ENCODE peak calls at places on chromosomes 11 and 22, in eight cellular contexts. N is A549, A is upper lobe of right lung, H is IMR-90, I is PC-3, E is esophagus squamous epithelium, Y is mammary epithelial cell, P is GM13977. U is an unnamed sample.
A peak's percentile ranks its signal among the peaks of the same experiment; 100 is the strongest.

GRCh38 chr11:112227002-112227401 is 774 bp downstream of the PTS start:
- DNase-seq in N (peak; percentile 13), A (no peak), H (peak; percentile 48), I (no peak), E (no peak), Y (peak; percentile 37), P (no peak), U (no peak)

GRCh38 chr11:59918987-59919589 is 19.1 kb upstream of the OOSP1 start:
- DNase-seq in N (peak; percentile 40), A (no peak), H (peak; percentile 7), I (peak; percentile 91), E (no peak), Y (peak; percentile 68), P (peak; percentile 36), U (peak; percentile 26)

GRCh38 chr11:129698212-129698611 is 117.4 kb upstream of the TMEM45B start:
- DNase-seq in N (no peak), A (peak; percentile 39), H (no peak), I (no peak), E (no peak), Y (no peak), P (peak; percentile 3), U (no peak)

GRCh38 chr22:46541536-46541935 is 4.1 kb upstream of the CELSR1 start:
- DNase-seq in N (no peak), A (no peak), H (no peak), I (no peak), E (no peak), Y (no peak), P (no peak), U (no peak)

GRCh38 chr11:47847892-47848635 is at the start of gene NUP160:
- DNase-seq in N (peak; percentile 73), A (peak; percentile 95), H (peak; percentile 29), I (peak; percentile 61), E (peak; percentile 34), Y (peak; percentile 69), P (peak; percentile 87), U (peak; percentile 91)

GRCh38 chr11:103349595-103349994 is 240.4 kb downstream of the DYNC2H1 start:
- DNase-seq in N (no peak), A (no peak), H (no peak), I (no peak), E (no peak), Y (no peak), P (no peak), U (no peak)

GRCh38 chr22:31085493-31085824 is 4.3 kb downstream of the SMTN start:
- DNase-seq in N (no peak), A (no peak), H (no peak), I (no peak), E (no peak), Y (peak; percentile 62), P (no peak), U (no peak)

GRCh38 chr11:34921156-34921555 is 4.7 kb downstream of the PDHX start:
- DNase-seq in N (no peak), A (no peak), H (no peak), I (no peak), E (no peak), Y (no peak), P (no peak), U (no peak)

GRCh38 chr11:126084608-126084912 is 21.9 kb upstream of the CDON start:
- DNase-seq in N (no peak), A (no peak), H (no peak), I (no peak), E (no peak), Y (no peak), P (no peak), U (no peak)

DNA sequence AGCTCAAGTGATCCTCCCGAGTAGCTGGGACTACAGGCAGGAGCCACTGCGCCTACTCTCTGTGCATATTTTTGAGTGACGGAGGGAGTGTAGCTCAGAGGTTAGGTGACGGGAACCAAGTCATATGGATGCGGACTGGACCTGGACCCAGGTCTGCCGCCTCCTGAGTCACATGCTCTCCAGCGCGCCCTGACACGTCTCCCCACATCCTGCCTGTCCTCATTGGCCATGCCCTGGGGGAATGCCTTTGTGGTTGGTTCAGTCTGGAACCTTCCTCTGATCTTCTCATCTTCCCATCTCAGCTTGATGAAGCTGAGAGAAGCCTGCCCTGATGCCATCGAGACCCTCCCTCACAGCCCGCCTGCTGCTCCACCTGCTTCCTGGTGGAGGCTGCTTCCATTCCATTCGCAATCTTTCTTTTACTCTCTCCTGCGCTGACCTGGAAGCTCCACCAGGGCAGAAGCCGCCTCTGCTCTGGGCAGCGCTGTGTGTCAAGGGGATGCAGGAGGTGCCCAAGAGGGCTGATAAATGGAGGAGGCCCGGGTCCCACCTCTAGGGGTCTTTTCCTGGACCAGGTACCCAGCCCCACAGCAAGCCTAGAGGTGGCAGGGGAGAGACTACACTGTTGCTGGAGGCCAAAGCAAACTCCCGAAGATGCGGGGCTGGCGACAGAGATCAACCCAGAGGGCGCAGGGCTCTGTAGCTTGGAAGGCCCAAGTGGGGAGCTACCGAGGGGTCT is 13.9 kb upstream of the BAIAP2L2 start:
- DNase-seq in N (no peak), A (no peak), H (no peak), I (no peak), E (no peak), Y (peak; percentile 93), P (no peak), U (no peak)
- TF ChIP-seq CTCF in N (no peak), A (no peak), H (no peak), I (no peak), E (no peak), Y (peak; percentile 31), P (no peak), U (peak; percentile 22)

GRCh38 chr22:22800716-22801115 is 86.9 kb upstream of the IGLL5 start:
- DNase-seq in N (no peak), A (no peak), H (peak; percentile 4), I (no peak), E (no peak), Y (no peak), P (no peak), U (no peak)

GRCh38 chr22:22799561-22799960 is 88.1 kb upstream of the IGLL5 start:
- DNase-seq in N (no peak), A (no peak), H (no peak), I (no peak), E (no peak), Y (no peak), P (no peak), U (no peak)

GRCh38 chr22:22803285-22803853 is 84.2 kb upstream of the IGLL5 start:
- DNase-seq in N (no peak), A (no peak), H (no peak), I (no peak), E (no peak), Y (no peak), P (no peak), U (no peak)

GRCh38 chr22:22798716-22799115 is 88.9 kb upstream of the IGLL5 start:
- DNase-seq in N (no peak), A (no peak), H (no peak), I (no peak), E (no peak), Y (no peak), P (no peak), U (no peak)

DNA sequence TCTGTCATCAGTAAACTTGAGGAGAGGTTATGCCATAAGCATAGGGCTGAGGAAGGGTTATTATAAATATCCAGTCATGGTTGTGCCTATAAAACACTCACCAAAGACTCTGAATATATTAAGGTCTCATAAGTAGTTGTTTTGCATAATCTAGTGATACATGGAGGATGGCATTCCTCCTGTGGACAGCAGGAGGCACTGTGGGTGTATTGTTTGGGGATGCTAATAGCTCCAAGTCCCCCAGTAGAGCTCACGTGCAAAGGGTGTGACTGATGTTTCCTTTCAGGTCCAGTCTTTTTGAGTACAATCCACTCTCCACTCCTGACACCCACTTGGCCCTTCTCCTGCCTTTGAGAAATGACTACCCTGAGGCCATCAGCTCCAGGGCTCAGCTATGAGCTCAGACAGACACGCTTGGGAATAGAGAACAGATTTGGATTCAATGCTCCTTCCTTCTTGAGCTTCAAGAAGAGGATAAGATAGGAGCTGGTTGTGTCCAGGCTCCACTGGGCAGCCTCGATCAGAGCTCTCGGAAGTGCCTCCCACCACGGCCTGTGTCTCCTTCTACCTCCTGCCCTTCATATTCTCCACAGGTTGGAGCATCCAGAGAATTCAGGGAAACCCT is 85.2 kb upstream of the IGLL5 start:
- DNase-seq in N (peak; percentile 14), A (no peak), H (no peak), I (no peak), E (no peak), Y (no peak), P (peak; percentile 40), U (no peak)
- TF ChIP-seq CTCF in N (no peak), A (peak; percentile 22), H (peak; percentile 13), I (peak; percentile 39), E (no peak), Y (peak; percentile 10), P (no peak), U (peak; percentile 44)

DNA sequence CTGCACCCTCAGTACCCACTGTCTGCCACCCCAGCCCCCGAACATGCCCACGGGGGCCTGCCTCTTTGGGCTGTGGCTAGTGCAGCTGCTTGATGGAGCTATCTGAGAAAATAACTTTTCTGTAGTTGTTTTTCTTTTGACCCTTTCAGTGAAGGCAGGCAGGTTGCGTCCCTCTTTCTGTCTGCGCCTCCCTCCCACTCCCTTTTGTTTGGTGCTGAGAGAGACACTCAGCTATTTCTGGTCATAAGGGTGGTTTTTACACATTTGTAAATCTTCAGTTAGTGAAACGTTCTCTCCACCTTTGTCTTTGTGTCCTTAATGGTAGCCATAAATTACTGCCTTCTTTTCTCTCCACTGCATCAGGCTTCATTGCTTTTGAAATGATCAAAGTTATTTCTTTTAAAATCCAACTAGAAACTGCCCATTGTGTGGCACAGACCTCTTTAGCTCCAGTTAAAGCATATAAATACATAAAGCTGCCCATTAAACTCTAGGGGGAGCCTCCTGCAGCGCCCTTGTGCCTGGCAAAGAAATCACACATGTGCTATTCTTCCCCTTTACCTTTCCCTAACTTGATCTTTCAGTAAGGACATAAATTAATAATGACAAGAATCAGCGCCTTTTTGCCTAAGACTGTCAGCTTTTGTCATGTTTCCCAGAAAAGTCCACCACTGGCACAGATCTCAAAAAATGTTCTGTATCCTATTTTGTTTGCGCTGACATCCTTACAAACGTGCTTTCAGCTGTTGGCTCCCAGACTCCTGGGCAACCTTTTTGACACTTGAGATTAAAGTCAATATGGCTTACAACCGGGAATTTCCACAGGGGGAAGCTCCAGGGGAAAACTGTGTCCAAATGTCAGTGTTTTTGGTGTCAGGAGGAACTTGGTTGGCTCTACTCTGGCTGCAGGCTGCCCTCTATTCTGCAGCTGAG is 1.7 kb upstream of the SCUBE2 start:
- DNase-seq in N (peak; percentile 18), A (no peak), H (no peak), I (peak; percentile 16), E (no peak), Y (no peak), P (peak; percentile 34), U (no peak)
- TF ChIP-seq CTCF in N (peak; percentile 46), A (peak; percentile 30), H (peak; percentile 31), I (peak; percentile 47), E (no peak), Y (peak; percentile 28), P (peak; percentile 3), U (no peak)

DNA sequence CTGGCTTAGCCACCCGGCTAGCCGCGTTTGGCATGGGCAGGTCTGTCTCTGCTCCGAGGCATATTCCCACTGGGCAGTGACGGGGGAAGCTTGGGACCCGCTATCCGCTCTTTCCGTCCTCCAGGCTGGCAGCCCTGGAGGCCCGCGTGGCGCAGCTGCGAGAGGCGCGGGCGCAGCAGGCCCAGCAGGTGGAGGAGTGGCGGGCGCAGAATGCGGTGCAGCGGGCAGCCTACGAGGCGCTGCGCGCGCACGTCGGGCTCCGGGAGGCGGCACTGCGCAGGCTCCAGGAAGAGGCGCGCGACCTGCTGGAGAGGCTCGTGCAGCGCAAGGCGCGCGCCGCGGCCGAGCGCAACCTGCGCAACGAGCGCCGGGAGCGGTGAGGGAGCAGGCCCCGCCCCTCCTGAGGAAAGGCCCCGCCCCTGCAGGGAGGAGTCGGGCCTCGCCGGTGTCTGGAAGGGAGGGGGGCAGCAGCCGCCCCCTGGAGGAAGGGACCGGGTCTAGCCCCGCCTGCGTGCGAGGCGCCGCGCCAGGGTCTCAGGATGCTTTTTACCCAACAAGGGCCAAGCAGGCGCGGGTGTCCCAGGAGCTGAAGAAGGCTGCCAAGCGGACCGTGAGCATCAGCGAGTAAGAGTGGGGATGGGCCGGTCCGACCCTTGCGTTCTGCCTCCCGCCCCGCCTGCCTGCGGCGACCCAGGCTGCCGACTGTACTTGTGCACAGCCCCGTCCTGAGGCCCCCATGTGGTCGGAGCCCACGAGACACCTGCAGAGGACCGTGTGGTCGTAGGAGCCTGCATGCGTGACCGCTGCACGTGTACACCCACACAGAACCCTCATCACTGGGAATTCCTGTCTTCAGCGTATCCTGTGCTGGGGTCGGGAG is 7.9 kb downstream of the ATG16L2 start:
- DNase-seq in N (peak; percentile 91), A (peak; percentile 93), H (peak; percentile 84), I (peak; percentile 95), E (no peak), Y (peak; percentile 81), P (peak; percentile 75), U (peak; percentile 95)
- TF ChIP-seq CTCF in N (no peak), A (peak; percentile 25), H (peak; percentile 24), I (no peak), E (no peak), Y (no peak), P (peak; percentile 28), U (peak; percentile 43)

U was measured in glutamatergic neuron.